ENCODE peak calls at places on chromosomes 7 and 10, in five cellular contexts. A is HepG2, M is A549, T is K562, N is GM12878. X is an unnamed sample.

GRCh38 chr7:50783801-50784507 is 1.3 kb upstream of the GRB10 start:
- DNase-seq in A (no peak), M (no peak), T (no peak), N (no peak), X (no peak)

GRCh38 chr10:74418285-74418872 is 267.4 kb downstream of the ADK start:
- DNase-seq in A (no peak), M (no peak), T (no peak), N (no peak), X (peak)

GRCh38 chr7:152462995-152463713 is 27.4 kb upstream of the KMT2C start:
- DNase-seq in A (no peak), M (no peak), T (peak), N (no peak), X (peak)

GRCh38 chr10:2968401-2968800 is 98.9 kb upstream of the PFKP start:
- DNase-seq in A (no peak), M (no peak), T (no peak), N (no peak), X (no peak)

GRCh38 chr7:158588878-158589442 is 1.3 kb upstream of the PTPRN2 start:
- DNase-seq in A (no peak), M (no peak), T (no peak), N (no peak), X (no peak)

GRCh38 chr10:16777473-16778370 is 39.5 kb downstream of the RSU1 start:
- DNase-seq in A (peak), M (peak), T (peak), N (no peak), X (peak)

GRCh38 chr7:117012284-117013174 is 59.2 kb downstream of the ST7 start:
- DNase-seq in A (peak), M (peak), T (no peak), N (peak), X (peak)

GRCh38 chr10:25078659-25079429 is 62.4 kb downstream of the THNSL1 start:
- DNase-seq in A (peak), M (peak), T (no peak), N (no peak), X (no peak)

GRCh38 chr7:44489955-44490350 is 505 bp downstream of the NUDCD3 start:
- DNase-seq in A (no peak), M (no peak), T (peak), N (no peak), X (no peak)

GRCh38 chr7:42180806-42181205 is 56.2 kb downstream of the GLI3 start:
- DNase-seq in A (no peak), M (no peak), T (no peak), N (no peak), X (no peak)

GRCh38 chr7:38394703-38395102 is 121.3 kb upstream of the TARP start:
- DNase-seq in A (no peak), M (no peak), T (no peak), N (no peak), X (no peak)

GRCh38 chr7:28607799-28608198 is 195.5 kb downstream of the CREB5 start:
- DNase-seq in A (no peak), M (no peak), T (no peak), N (no peak), X (no peak)

GRCh38 chr10:100372415-100373297 is 25.6 kb downstream of the SCD start:
- DNase-seq in A (no peak), M (no peak), T (no peak), N (no peak), X (no peak)

GRCh38 chr7:121500659-121501058 is 104.6 kb upstream of the FAM3C start:
- DNase-seq in A (no peak), M (no peak), T (no peak), N (no peak), X (no peak)

GRCh38 chr7:91657386-91658120 is 222.9 kb downstream of the MTERF1 start:
- DNase-seq in A (no peak), M (peak), T (no peak), N (no peak), X (peak)

GRCh38 chr7:39761435-39761834 is 138.1 kb downstream of the RALA start:
- DNase-seq in A (no peak), M (no peak), T (no peak), N (no peak), X (no peak)

GRCh38 chr7:41785840-41786239 is 83.0 kb upstream of the INHBA start:
- DNase-seq in A (no peak), M (no peak), T (no peak), N (no peak), X (no peak)

GRCh38 chr10:36163827-36164226 is 521.7 kb upstream of the FZD8 start:
- DNase-seq in A (no peak), M (no peak), T (no peak), N (no peak), X (no peak)

GRCh38 chr10:102504179-102504975 is 605 bp downstream of the SUFU start:
- DNase-seq in A (no peak), M (no peak), T (peak), N (no peak), X (peak)

GRCh38 chr7:101593556-101593955 is 35.5 kb downstream of the MYL10 start:
- DNase-seq in A (no peak), M (no peak), T (no peak), N (no peak), X (no peak)

GRCh38 chr7:4195650-4196049 is 486.4 kb upstream of the FOXK1 start:
- DNase-seq in A (no peak), M (no peak), T (no peak), N (no peak), X (no peak)
- TF ChIP-seq JUNB in A (no peak), M (no peak), T (no peak), N (no peak), X (no peak)

DNA sequence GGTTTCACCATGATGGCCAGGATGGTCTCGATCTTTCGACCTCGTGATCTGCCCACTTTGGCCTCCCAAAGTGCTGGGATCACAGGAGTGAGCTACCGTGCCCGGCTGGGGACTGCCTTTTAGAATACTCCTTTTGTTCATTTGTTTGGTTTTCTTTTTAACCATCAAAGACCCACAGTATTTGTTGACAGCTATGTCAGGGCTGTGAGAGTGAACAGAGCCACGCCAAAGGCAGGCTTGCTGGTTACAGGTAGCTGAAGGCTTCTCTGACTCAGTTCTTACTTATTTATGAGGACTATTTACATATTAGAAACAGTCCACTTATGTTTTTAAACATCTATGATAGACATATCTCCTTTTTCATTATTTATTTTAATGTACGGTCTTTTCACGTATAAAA is 544.5 kb downstream of the CALN1 start:
- DNase-seq in A (no peak), M (no peak), T (no peak), N (no peak), X (no peak)
- H3K4me3 ChIP-seq in A (no peak), M (no peak), T (no peak), N (no peak), X (no peak)

DNA sequence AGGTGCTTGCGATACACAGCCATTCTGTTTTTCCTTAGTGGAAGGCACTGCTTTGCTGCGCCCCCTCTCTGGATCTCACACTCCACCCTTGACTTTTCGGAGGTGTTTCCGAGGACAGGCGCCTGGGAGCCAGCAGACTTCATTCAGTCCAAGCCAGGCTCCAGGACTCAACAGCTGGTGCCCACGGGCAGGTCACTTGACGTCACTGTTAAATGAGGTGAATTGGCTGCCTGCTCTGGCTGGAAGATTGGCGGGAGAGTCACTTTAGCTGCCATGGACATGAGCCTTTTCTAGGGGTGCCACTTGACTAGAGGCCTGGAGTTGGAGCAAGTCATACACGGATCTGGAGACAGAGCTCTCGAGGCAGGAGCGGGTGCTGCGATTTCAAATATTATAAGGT is 3.2 kb downstream of the HTRA1 start:
- DNase-seq in A (no peak), M (no peak), T (no peak), N (no peak), X (no peak)
- TF ChIP-seq JUNB in A (no peak), M (no peak), T (no peak), N (no peak), X (no peak)

DNA sequence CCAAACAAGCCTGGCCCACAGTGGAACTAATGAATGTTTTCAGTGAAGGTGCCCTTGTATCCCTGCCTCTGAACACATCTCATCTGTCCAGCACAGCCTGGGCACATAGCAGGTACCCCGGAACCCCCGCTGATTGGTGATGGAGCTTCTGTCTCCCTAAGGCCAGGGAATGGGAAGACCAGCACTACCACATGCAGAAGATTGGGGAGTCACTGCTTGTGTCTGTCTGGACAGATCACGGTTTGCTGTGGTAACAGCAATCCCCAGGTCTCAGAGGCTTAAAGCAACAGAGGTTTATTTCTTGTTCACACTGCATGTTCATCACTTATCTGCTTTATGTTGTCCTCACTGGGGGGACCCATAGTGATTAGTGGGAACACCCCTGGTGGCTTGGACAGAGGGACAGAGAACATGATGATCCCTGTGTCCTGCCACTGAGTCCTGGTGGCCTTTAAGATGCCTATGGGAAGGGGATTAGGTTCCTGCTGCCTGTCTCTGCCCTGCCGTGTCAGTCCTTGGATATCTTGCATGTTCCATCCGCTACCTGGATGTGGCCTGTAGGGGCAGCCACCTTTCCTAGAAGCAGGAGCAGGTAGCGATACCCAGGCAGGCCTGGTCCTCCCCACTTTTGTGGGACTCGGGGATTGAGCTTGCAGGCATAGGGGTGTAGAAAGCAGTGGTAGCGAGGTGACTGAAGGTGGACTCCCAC is 3.6 kb downstream of the TSPAN14 start:
- DNase-seq in A (peak), M (no peak), T (no peak), N (no peak), X (peak)
- H3K4me3 ChIP-seq in A (peak), M (peak), T (no peak), N (peak), X (no peak)

X was measured in GM23338.